ENCODE peak calls at places on chromosomes 4 and X, in six cellular contexts. Z is fibroblast of mammary gland, B is A549, D is HepG2, Q is COR-L47, F is SW480. A is an unnamed sample.

GRCh38 chr4:1523907-1524636 is 117.8 kb upstream of the NKX1-1 start:
- DNase-seq in F (no peak), Q (no peak), D (no peak), Z (no peak), B (no peak), A (no peak)

GRCh38 chr4:38976308-38976707 is 55.9 kb downstream of the TMEM156 start:
- DNase-seq in B (no peak), D (no peak), Q (no peak), F (no peak), Z (no peak), A (no peak)

GRCh38 chr4:127609484-127609883 is 23.3 kb upstream of the INTU start:
- DNase-seq in F (no peak), Q (no peak), Z (no peak), D (no peak), B (no peak), A (peak)

GRCh38 chrX:43655151-43655676 is 885 bp upstream of the MAOA start:
- DNase-seq in D (no peak), Z (peak), B (peak), Q (no peak), F (peak), A (peak)

GRCh38 chr4:64272432-64272831 is 136.8 kb downstream of the TECRL start:
- DNase-seq in Q (no peak), B (no peak), Z (no peak), D (no peak), F (no peak), A (no peak)

GRCh38 chr4:156685308-156685707 is 286.3 kb downstream of the PDGFC start:
- DNase-seq in Q (no peak), Z (peak), D (no peak), F (no peak), B (no peak), A (no peak)

GRCh38 chr4:1104647-1105046 is 8.7 kb downstream of the RNF212 start:
- DNase-seq in B (no peak), Q (no peak), F (no peak), D (no peak), Z (no peak), A (no peak)

GRCh38 chrX:129984196-129984962 is 1.9 kb downstream of the BCORL1 start:
- DNase-seq in D (no peak), Q (no peak), Z (no peak), F (no peak), B (peak), A (peak)

GRCh38 chr4:714087-714486 is 8.5 kb downstream of the PCGF3 start:
- DNase-seq in D (no peak), F (no peak), Z (no peak), B (no peak), Q (no peak), A (no peak)

A was measured in osteoblast.